ENCODE peak calls at places on chromosome 14, in four cellular contexts. S, P, H and M are unnamed samples.

GRCh38 chr14:101496779-101497420 is 64.4 kb upstream of the DIO3 start:
- DNase-seq in H (no peak), P (no peak), S (no peak), M (no peak)

GRCh38 chr14:93628048-93628447 is 160.2 kb downstream of the PRIMA1 start:
- DNase-seq in P (no peak), S (no peak), H (no peak), M (no peak)

GRCh38 chr14:24273422-24273998 is 2.1 kb upstream of the RABGGTA start:
- DNase-seq in H (no peak), P (no peak), S (no peak), M (no peak)

GRCh38 chr14:92584221-92584620 is 70.6 kb downstream of the RIN3 start:
- DNase-seq in P (no peak), H (no peak), S (no peak), M (no peak)

GRCh38 chr14:69665596-69665995 is 54.2 kb downstream of the SUSD6 start:
- DNase-seq in P (no peak), S (no peak), H (no peak), M (no peak)

GRCh38 chr14:22143360-22143759 is 445.7 kb downstream of the DAD1 start:
- DNase-seq in S (no peak), H (no peak), P (no peak), M (no peak)

GRCh38 chr14:73227812-73228781 is 9.2 kb upstream of the PAPLN start:
- DNase-seq in H (peak), S (no peak), P (no peak), M (no peak)

GRCh38 chr14:89814126-89814525 is 140.4 kb downstream of the EFCAB11 start:
- DNase-seq in H (no peak), P (no peak), S (no peak), M (no peak)

GRCh38 chr14:103422981-103423600 is 37.9 kb downstream of the MARK3 start:
- DNase-seq in H (no peak), S (no peak), P (no peak), M (no peak)

GRCh38 chr14:89276424-89276975 is 140.5 kb downstream of the FOXN3 start:
- DNase-seq in H (no peak), P (no peak), S (peak), M (no peak)

GRCh38 chr14:38256358-38256840 is 506 bp upstream of the CLEC14A start:
- DNase-seq in S (no peak), P (no peak), H (no peak), M (no peak)

GRCh38 chr14:93880025-93880820 is 46.9 kb upstream of the FAM181A start:
- DNase-seq in S (no peak), P (no peak), H (no peak), M (no peak)